ENCODE peak calls at places on chromosomes 7 and 10, in nine cellular contexts. One of them, this sample, is unnamed.

GRCh38 chr10:16049050-16049449 is 188.7 kb upstream of the MINDY3 start:
- DNase-seq in choroid plexus epithelial cell: no peak
- DNase-seq in hepatocyte: no peak
- DNase-seq in AG04450: no peak
- DNase-seq in AG04449: no peak
- DNase-seq in tibial artery: no peak
- DNase-seq in endothelial cell of umbilical vein: no peak
- DNase-seq in lung: no peak
- DNase-seq in A549: peak
- DNase-seq in this sample: no peak

GRCh38 chr10:104330168-104331117 is 7.8 kb downstream of the ITPRIP start:
- DNase-seq in tibial artery: peak
- DNase-seq in lung: no peak
- DNase-seq in hepatocyte: peak
- DNase-seq in choroid plexus epithelial cell: peak
- DNase-seq in AG04449: peak
- DNase-seq in A549: peak
- DNase-seq in AG04450: no peak
- DNase-seq in endothelial cell of umbilical vein: peak
- DNase-seq in this sample: no peak

GRCh38 chr7:19957664-19958063 is 184.2 kb upstream of the TMEM196 start:
- DNase-seq in AG04449: no peak
- DNase-seq in lung: no peak
- DNase-seq in AG04450: no peak
- DNase-seq in endothelial cell of umbilical vein: no peak
- DNase-seq in tibial artery: no peak
- DNase-seq in choroid plexus epithelial cell: peak
- DNase-seq in hepatocyte: no peak
- DNase-seq in A549: peak
- DNase-seq in this sample: no peak

GRCh38 chr10:68406111-68406814 is 814 bp downstream of the RUFY2 start:
- DNase-seq in hepatocyte: peak
- DNase-seq in endothelial cell of umbilical vein: peak
- DNase-seq in choroid plexus epithelial cell: peak
- DNase-seq in AG04450: peak
- DNase-seq in A549: peak
- DNase-seq in AG04449: peak
- DNase-seq in tibial artery: no peak
- DNase-seq in lung: peak
- DNase-seq in this sample: no peak

GRCh38 chr7:30896041-30896440 is 15.6 kb upstream of the AQP1 start:
- DNase-seq in tibial artery: no peak
- DNase-seq in lung: peak
- DNase-seq in AG04450: no peak
- DNase-seq in AG04449: no peak
- DNase-seq in A549: no peak
- DNase-seq in hepatocyte: peak
- DNase-seq in choroid plexus epithelial cell: peak
- DNase-seq in endothelial cell of umbilical vein: no peak
- DNase-seq in this sample: no peak

GRCh38 chr10:123417414-123417813 is 248.7 kb upstream of the GPR26 start:
- DNase-seq in AG04449: no peak
- DNase-seq in choroid plexus epithelial cell: no peak
- DNase-seq in endothelial cell of umbilical vein: no peak
- DNase-seq in tibial artery: no peak
- DNase-seq in A549: no peak
- DNase-seq in lung: no peak
- DNase-seq in hepatocyte: no peak
- DNase-seq in AG04450: no peak
- DNase-seq in this sample: no peak

GRCh38 chr7:17774701-17775288 is 165.5 kb downstream of the SNX13 start:
- DNase-seq in hepatocyte: no peak
- DNase-seq in lung: no peak
- DNase-seq in AG04450: no peak
- DNase-seq in tibial artery: no peak
- DNase-seq in endothelial cell of umbilical vein: no peak
- DNase-seq in A549: no peak
- DNase-seq in AG04449: no peak
- DNase-seq in choroid plexus epithelial cell: peak
- DNase-seq in this sample: no peak

GRCh38 chr10:126041804-126042231 is 145.5 kb downstream of the FANK1 start:
- DNase-seq in AG04449: no peak
- DNase-seq in tibial artery: peak
- DNase-seq in lung: peak
- DNase-seq in A549: peak
- DNase-seq in choroid plexus epithelial cell: peak
- DNase-seq in AG04450: no peak
- DNase-seq in endothelial cell of umbilical vein: peak
- DNase-seq in hepatocyte: peak
- DNase-seq in this sample: no peak

GRCh38 chr7:43462836-43463235 is 120.1 kb upstream of the STK17A start:
- DNase-seq in choroid plexus epithelial cell: no peak
- DNase-seq in tibial artery: no peak
- DNase-seq in endothelial cell of umbilical vein: no peak
- DNase-seq in A549: no peak
- DNase-seq in hepatocyte: no peak
- DNase-seq in AG04450: no peak
- DNase-seq in lung: no peak
- DNase-seq in AG04449: no peak
- DNase-seq in this sample: no peak

GRCh38 chr10:33807527-33808377 is 473.3 kb upstream of the NRP1 start:
- DNase-seq in lung: no peak
- DNase-seq in AG04450: no peak
- DNase-seq in hepatocyte: no peak
- DNase-seq in endothelial cell of umbilical vein: no peak
- DNase-seq in choroid plexus epithelial cell: no peak
- DNase-seq in AG04449: no peak
- DNase-seq in A549: no peak
- DNase-seq in tibial artery: no peak
- DNase-seq in this sample: no peak

GRCh38 chr10:33804534-33804933 is 470.1 kb upstream of the NRP1 start:
- DNase-seq in AG04450: no peak
- DNase-seq in lung: no peak
- DNase-seq in tibial artery: no peak
- DNase-seq in choroid plexus epithelial cell: no peak
- DNase-seq in endothelial cell of umbilical vein: no peak
- DNase-seq in AG04449: no peak
- DNase-seq in hepatocyte: no peak
- DNase-seq in A549: no peak
- DNase-seq in this sample: no peak

GRCh38 chr10:33803248-33803647 is 468.8 kb upstream of the NRP1 start:
- DNase-seq in AG04450: no peak
- DNase-seq in endothelial cell of umbilical vein: peak
- DNase-seq in AG04449: no peak
- DNase-seq in A549: peak
- DNase-seq in tibial artery: no peak
- DNase-seq in choroid plexus epithelial cell: peak
- DNase-seq in lung: no peak
- DNase-seq in hepatocyte: no peak
- DNase-seq in this sample: no peak

GRCh38 chr10:33808475-33808874 is 474.0 kb upstream of the NRP1 start:
- DNase-seq in AG04449: no peak
- DNase-seq in tibial artery: no peak
- DNase-seq in A549: no peak
- DNase-seq in lung: no peak
- DNase-seq in choroid plexus epithelial cell: no peak
- DNase-seq in endothelial cell of umbilical vein: no peak
- DNase-seq in hepatocyte: no peak
- DNase-seq in AG04450: no peak
- DNase-seq in this sample: no peak

DNA sequence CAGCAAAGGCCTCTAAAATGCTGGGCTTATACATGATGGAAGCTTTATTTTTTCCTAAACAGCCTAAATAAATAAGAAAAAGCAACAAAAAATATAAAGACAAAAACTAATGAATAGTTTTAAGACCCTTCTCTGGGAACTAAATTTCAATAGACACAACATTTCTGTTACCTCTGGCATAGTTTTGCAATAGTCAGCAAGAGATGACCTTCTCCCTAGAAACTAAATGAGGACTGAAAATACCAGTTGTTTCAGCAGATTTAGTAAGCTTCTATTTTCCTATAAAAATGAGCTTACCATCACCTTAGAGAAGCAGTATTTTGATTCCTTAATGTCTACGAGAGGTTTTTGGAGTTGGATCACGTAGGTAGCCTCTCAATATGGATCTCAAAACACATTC is 471.4 kb upstream of the NRP1 start:
- DNase-seq in choroid plexus epithelial cell: peak
- DNase-seq in lung: no peak
- DNase-seq in AG04449: no peak
- DNase-seq in endothelial cell of umbilical vein: no peak
- DNase-seq in AG04450: no peak
- DNase-seq in hepatocyte: no peak
- DNase-seq in tibial artery: no peak
- DNase-seq in A549: no peak
- DNase-seq in this sample: no peak
- TF ChIP-seq CTCF in choroid plexus epithelial cell: no peak
- TF ChIP-seq CTCF in lung: no peak
- TF ChIP-seq CTCF in AG04449: no peak
- TF ChIP-seq CTCF in endothelial cell of umbilical vein: no peak
- TF ChIP-seq CTCF in AG04450: no peak
- TF ChIP-seq CTCF in hepatocyte: no peak
- TF ChIP-seq CTCF in tibial artery: no peak
- TF ChIP-seq CTCF in A549: no peak
- TF ChIP-seq CTCF in this sample: no peak

GRCh38 chr10:99807786-99808185 is 25.3 kb downstream of the ABCC2 start:
- DNase-seq in lung: no peak
- DNase-seq in A549: no peak
- DNase-seq in endothelial cell of umbilical vein: no peak
- DNase-seq in AG04450: no peak
- DNase-seq in hepatocyte: no peak
- DNase-seq in tibial artery: no peak
- DNase-seq in choroid plexus epithelial cell: no peak
- DNase-seq in AG04449: no peak
- DNase-seq in this sample: no peak

GRCh38 chr10:99805190-99805589 is 22.8 kb downstream of the ABCC2 start:
- DNase-seq in AG04450: no peak
- DNase-seq in A549: no peak
- DNase-seq in endothelial cell of umbilical vein: no peak
- DNase-seq in tibial artery: no peak
- DNase-seq in AG04449: no peak
- DNase-seq in choroid plexus epithelial cell: no peak
- DNase-seq in hepatocyte: no peak
- DNase-seq in lung: no peak
- DNase-seq in this sample: no peak

GRCh38 chr10:99809931-99810615 is 27.6 kb downstream of the ABCC2 start:
- DNase-seq in tibial artery: no peak
- DNase-seq in AG04449: no peak
- DNase-seq in hepatocyte: peak
- DNase-seq in lung: no peak
- DNase-seq in choroid plexus epithelial cell: peak
- DNase-seq in endothelial cell of umbilical vein: no peak
- DNase-seq in A549: no peak
- DNase-seq in AG04450: no peak
- DNase-seq in this sample: no peak

GRCh38 chr10:99809481-99809880 is 27.0 kb downstream of the ABCC2 start:
- DNase-seq in tibial artery: no peak
- DNase-seq in hepatocyte: no peak
- DNase-seq in lung: no peak
- DNase-seq in AG04450: no peak
- DNase-seq in A549: no peak
- DNase-seq in AG04449: no peak
- DNase-seq in endothelial cell of umbilical vein: no peak
- DNase-seq in choroid plexus epithelial cell: no peak
- DNase-seq in this sample: no peak

DNA sequence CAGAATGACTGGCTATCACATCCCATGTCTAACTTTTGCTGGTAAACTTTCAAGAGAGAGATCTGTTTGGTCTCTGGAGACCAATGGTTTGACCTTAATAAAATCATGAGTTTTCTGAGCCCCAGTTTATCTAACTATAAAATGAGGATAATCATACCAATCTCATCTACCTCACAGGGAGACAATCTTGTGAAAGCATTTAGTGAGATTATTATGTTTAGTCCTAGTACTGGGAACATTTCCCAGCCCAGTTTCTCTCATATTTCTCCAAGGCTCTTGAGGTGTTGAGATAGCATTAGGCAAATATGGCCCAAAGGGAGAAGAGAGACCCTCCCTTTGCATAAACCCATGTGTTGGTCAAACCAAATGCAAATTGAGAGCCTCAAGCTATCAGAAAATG is 25.8 kb downstream of the ABCC2 start:
- DNase-seq in tibial artery: no peak
- DNase-seq in hepatocyte: no peak
- DNase-seq in lung: no peak
- DNase-seq in AG04449: no peak
- DNase-seq in endothelial cell of umbilical vein: no peak
- DNase-seq in AG04450: no peak
- DNase-seq in A549: no peak
- DNase-seq in choroid plexus epithelial cell: no peak
- DNase-seq in this sample: no peak
- H3K4me3 ChIP-seq in tibial artery: no peak
- H3K4me3 ChIP-seq in hepatocyte: no peak
- H3K4me3 ChIP-seq in lung: no peak
- H3K4me3 ChIP-seq in AG04449: no peak
- H3K4me3 ChIP-seq in endothelial cell of umbilical vein: no peak
- H3K4me3 ChIP-seq in AG04450: no peak
- H3K4me3 ChIP-seq in A549: no peak
- H3K4me3 ChIP-seq in choroid plexus epithelial cell: no peak
- H3K4me3 ChIP-seq in this sample: no peak

DNA sequence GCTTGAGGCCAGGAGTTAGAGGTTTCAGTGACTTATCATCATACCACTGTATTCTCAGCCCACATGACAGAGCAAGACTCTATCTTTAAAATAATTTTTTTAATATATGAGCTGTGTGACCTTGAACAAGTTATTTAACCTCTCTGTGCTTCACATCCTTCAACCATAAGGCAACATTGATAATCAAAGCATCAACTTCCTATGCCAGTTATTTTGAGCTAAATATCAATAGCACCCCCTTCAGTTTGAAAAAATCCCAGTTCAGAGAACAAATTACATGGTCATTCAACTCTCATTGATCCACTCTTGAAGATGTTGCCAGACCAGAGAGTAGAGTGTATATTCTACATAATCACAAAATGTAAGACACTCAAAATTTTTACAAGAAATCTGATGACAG is 53.0 kb downstream of the ASNS start:
- DNase-seq in A549: peak
- DNase-seq in endothelial cell of umbilical vein: no peak
- DNase-seq in choroid plexus epithelial cell: no peak
- DNase-seq in AG04450: no peak
- DNase-seq in AG04449: no peak
- DNase-seq in lung: no peak
- DNase-seq in tibial artery: no peak
- DNase-seq in hepatocyte: no peak
- DNase-seq in this sample: no peak
- TF ChIP-seq CTCF in A549: peak
- TF ChIP-seq CTCF in endothelial cell of umbilical vein: no peak
- TF ChIP-seq CTCF in choroid plexus epithelial cell: no peak
- TF ChIP-seq CTCF in AG04450: no peak
- TF ChIP-seq CTCF in AG04449: no peak
- TF ChIP-seq CTCF in lung: no peak
- TF ChIP-seq CTCF in tibial artery: no peak
- TF ChIP-seq CTCF in hepatocyte: peak
- TF ChIP-seq CTCF in this sample: no peak

DNA sequence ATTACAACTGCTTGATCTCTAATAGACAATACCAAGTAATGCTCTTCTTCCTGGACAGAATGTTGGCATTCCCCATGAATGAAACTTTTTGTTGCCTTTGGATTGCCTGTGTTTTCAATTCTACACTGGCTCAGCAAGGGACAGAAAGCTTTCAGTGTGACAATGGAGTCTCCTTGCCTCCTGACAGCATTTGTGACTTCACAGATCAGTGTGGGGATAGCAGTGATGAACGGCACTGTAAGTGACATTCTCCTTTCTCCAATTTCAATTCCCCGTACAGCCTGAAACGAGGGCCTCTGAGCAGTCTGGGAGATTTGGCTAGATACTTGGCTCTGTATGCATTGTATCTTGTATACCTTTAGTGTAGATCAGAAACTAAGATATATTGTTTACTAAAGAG is 300 bp downstream of the MALRD1 start:
- DNase-seq in tibial artery: no peak
- DNase-seq in choroid plexus epithelial cell: no peak
- DNase-seq in hepatocyte: no peak
- DNase-seq in A549: no peak
- DNase-seq in AG04449: no peak
- DNase-seq in AG04450: no peak
- DNase-seq in endothelial cell of umbilical vein: no peak
- DNase-seq in lung: no peak
- DNase-seq in this sample: no peak
- H3K4me3 ChIP-seq in tibial artery: no peak
- H3K4me3 ChIP-seq in choroid plexus epithelial cell: no peak
- H3K4me3 ChIP-seq in hepatocyte: peak
- H3K4me3 ChIP-seq in A549: no peak
- H3K4me3 ChIP-seq in AG04449: no peak
- H3K4me3 ChIP-seq in AG04450: no peak
- H3K4me3 ChIP-seq in endothelial cell of umbilical vein: no peak
- H3K4me3 ChIP-seq in lung: no peak
- H3K4me3 ChIP-seq in this sample: no peak

This sample was measured in HFF-Myc.